ENCODE peak calls at places on chromosomes 6 and 20, in seven cellular contexts. P, V, R, U, C, G and N are unnamed samples.

GRCh38 chr6:3283641-3284435 is 25.1 kb downstream of the PSMG4 start:
- DNase-seq in P (no peak), V (no peak), R (no peak), U (peak), C (no peak), G (no peak), N (peak)

GRCh38 chr20:61731363-61732181 is 334.1 kb downstream of the TAF4 start:
- DNase-seq in P (no peak), V (no peak), R (no peak), U (no peak), C (no peak), G (no peak), N (no peak)

GRCh38 chr20:49385471-49385870 is 97.0 kb downstream of the KCNB1 start:
- DNase-seq in P (peak), V (peak), R (peak), U (no peak), C (no peak), G (peak), N (no peak)

GRCh38 chr20:478949-479429 is 16.7 kb upstream of the TBC1D20 start:
- DNase-seq in P (peak), V (peak), R (peak), U (no peak), C (no peak), G (peak), N (no peak)

GRCh38 chr20:31633339-31633914 is 4.3 kb upstream of the COX4I2 start:
- DNase-seq in P (no peak), V (no peak), R (peak), U (no peak), C (no peak), G (peak), N (no peak)

GRCh38 chr20:41526327-41526726 is 91.8 kb downstream of the CHD6 start:
- DNase-seq in P (no peak), V (no peak), R (peak), U (no peak), C (peak), G (no peak), N (no peak)

GRCh38 chr6:14144678-14145113 is 27.1 kb downstream of the CD83 start:
- DNase-seq in P (peak), V (peak), R (peak), U (peak), C (peak), G (peak), N (peak)

GRCh38 chr6:11854418-11855165 is 76.0 kb upstream of the ADTRP start:
- DNase-seq in P (no peak), V (no peak), R (peak), U (no peak), C (no peak), G (no peak), N (no peak)

GRCh38 chr6:95133578-95133977 is 443.8 kb upstream of the MANEA start:
- DNase-seq in P (peak), V (no peak), R (no peak), U (no peak), C (no peak), G (no peak), N (no peak)

GRCh38 chr6:16639689-16640480 is 121.4 kb downstream of the ATXN1 start:
- DNase-seq in P (no peak), V (no peak), R (no peak), U (no peak), C (no peak), G (no peak), N (no peak)

GRCh38 chr20:34987288-34988175 is 31.9 kb downstream of the MYH7B start:
- DNase-seq in P (no peak), V (no peak), R (no peak), U (no peak), C (no peak), G (no peak), N (no peak)

GRCh38 chr20:53751394-53752368 is 158.0 kb upstream of the ZNF217 start:
- DNase-seq in P (no peak), V (peak), R (no peak), U (no peak), C (peak), G (no peak), N (peak)

GRCh38 chr20:63293456-63293855 is 470 bp downstream of the COL20A1 start:
- DNase-seq in P (no peak), V (no peak), R (no peak), U (no peak), C (no peak), G (no peak), N (no peak)

GRCh38 chr20:4782373-4782772 is 60.7 kb downstream of the PRND start:
- DNase-seq in P (no peak), V (no peak), R (no peak), U (no peak), C (no peak), G (no peak), N (no peak)

GRCh38 chr6:134217516-134218140 is 100.3 kb downstream of the SGK1 start:
- DNase-seq in P (no peak), V (no peak), R (no peak), U (no peak), C (no peak), G (no peak), N (no peak)

GRCh38 chr6:134003542-134003951 is 48.9 kb downstream of the SLC2A12 start:
- DNase-seq in P (no peak), V (no peak), R (no peak), U (no peak), C (no peak), G (no peak), N (no peak)

GRCh38 chr6:147712841-147713240 is 204.4 kb downstream of the SAMD5 start:
- DNase-seq in P (no peak), V (no peak), R (no peak), U (no peak), C (no peak), G (no peak), N (no peak)

GRCh38 chr6:117547688-117548621 is 54.4 kb downstream of the GOPC start:
- DNase-seq in P (peak), V (no peak), R (no peak), U (peak), C (peak), G (peak), N (no peak)

GRCh38 chr20:33180169-33180568 is 12.2 kb downstream of the BPIFA2 start:
- DNase-seq in P (no peak), V (no peak), R (no peak), U (no peak), C (no peak), G (no peak), N (no peak)

DNA sequence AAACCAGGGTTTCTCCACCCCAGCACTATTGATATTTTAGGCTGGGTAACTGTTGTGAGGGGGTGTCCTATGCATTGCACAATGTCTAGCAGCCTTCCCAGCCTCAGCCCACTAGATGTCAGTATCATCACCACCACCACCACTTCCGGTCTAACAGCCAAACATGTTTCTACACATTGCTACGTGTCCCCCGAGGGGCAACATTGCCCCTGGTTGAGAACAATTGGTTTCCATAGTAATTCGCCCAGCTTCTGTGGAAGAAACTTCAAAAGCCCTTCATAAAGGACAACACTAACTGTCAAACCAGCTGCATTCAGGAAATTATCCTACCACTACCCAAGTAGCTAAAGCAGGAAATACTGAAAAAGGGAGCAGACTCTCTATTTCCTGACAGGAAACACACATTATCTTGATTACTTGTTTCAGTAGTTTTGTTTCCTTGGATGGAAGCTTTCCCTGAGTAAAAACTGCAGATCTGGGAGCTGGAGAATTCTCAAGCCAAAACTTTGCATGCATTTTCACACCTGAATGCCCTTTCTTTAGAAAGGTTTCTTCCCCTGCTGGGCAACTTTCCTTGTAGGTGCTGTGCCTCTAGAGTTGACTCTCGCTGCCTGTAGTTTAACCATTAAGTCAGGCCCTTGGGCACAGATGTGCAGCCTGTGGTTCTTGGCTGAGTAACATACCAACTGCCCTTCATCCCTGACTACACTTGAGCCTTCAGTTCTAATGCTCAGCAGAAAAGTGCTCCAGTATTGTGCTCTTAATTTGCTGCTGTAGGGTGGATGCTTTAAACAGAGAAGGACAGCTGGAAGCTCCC is 23.6 kb downstream of the PKHD1 start:
- DNase-seq in P (peak), V (peak), R (peak), U (no peak), C (peak), G (peak), N (peak)
- TF ChIP-seq POLR2AphosphoS5 in P (no peak), V (no peak), R (no peak), U (no peak), C (no peak), G (no peak), N (no peak)

DNA sequence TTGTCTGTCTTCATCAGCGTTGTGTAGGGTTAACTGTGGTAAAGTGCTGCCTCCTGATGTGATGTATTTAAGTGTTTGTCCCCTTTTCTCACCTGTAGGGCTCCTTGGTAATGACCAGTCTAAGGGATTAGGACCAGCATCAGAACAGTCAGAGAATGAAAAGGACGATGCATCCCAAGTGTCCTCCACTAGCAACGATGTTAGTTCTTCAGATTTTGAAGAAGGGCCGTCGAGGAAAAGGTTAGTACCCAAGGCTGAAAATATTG is 164.2 kb downstream of the JARID2 start:
- DNase-seq in P (no peak), V (no peak), R (no peak), U (no peak), C (no peak), G (no peak), N (no peak)
- TF ChIP-seq CTCF in P (no peak), V (no peak), R (no peak), U (no peak), C (no peak), G (no peak), N (no peak)

GRCh38 chr6:158322724-158323560 is 10.7 kb downstream of the TULP4 start:
- DNase-seq in P (no peak), V (no peak), R (no peak), U (no peak), C (no peak), G (no peak), N (no peak)
- TF ChIP-seq POLR2AphosphoS5 in P (no peak), V (no peak), R (no peak), U (no peak), C (peak), G (no peak), N (no peak)

GRCh38 chr20:46708172-46708860 is 1.1 kb upstream of the SLC2A10 start:
- DNase-seq in P (peak), V (no peak), R (no peak), U (no peak), C (peak), G (no peak), N (no peak)
- TF ChIP-seq CTCF in P (peak), V (no peak), R (peak), U (no peak), C (peak), G (no peak), N (no peak)

DNA sequence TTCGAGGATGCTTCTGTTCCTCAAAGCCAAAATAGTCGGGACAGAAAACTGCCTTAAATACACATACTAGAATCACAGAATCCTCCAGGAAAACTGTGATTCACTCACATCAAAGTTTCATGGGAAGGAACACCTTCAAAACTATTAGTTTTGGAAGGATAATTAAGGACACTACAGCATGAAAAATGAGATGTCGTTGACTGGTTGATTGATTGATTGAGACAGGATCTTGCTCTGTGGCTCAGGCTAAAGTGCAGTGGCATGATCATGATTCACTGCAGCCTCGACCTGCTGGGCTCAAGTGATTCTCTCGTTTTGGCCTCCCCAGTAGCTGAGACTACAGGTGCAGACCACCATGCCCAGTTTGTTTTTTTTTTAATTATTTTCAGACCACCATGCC is 25.7 kb upstream of the MAP3K4 start:
- DNase-seq in P (no peak), V (no peak), R (no peak), U (no peak), C (no peak), G (no peak), N (no peak)
- TF ChIP-seq POLR2AphosphoS5 in P (no peak), V (no peak), R (no peak), U (no peak), C (no peak), G (no peak), N (no peak)

DNA sequence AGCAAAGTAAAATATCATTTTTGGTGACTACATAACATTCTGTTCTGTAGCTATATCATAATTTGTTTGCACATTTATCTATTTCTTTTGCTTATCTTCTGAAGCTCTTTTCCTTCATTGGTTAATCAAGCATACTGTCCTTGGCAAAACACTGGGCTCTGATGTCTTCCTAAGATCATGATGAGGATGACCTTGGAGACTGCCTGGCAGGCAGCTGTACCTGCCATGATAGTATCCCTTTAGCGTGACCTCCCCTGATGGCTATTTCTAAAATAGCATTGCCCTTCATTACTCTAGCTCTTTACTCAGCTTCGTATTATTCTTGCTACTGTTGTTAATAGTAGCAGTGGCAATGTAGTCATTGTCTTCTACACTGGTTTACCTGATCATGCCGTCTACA is 46.0 kb upstream of the ELOVL5 start:
- DNase-seq in P (no peak), V (no peak), R (no peak), U (no peak), C (no peak), G (no peak), N (no peak)
- TF ChIP-seq CTCF in P (no peak), V (no peak), R (no peak), U (no peak), C (no peak), G (no peak), N (no peak)